ENCODE peak calls at places on chromosome 10, in five cellular contexts. H is iPS-NIHi11, N is M059J, S is fibroblast of pulmonary artery, B is fibroblast of the aortic adventitia. R is an unnamed sample.

GRCh38 chr10:132462463-132463332 is 65.7 kb downstream of the PWWP2B start:
- DNase-seq in H (no peak), N (no peak), S (no peak), B (no peak), R (no peak)

GRCh38 chr10:77713506-77714280 is 76.1 kb upstream of the KCNMA1 start:
- DNase-seq in H (no peak), N (no peak), S (no peak), B (no peak), R (no peak)

GRCh38 chr10:103659674-103660363 is 166.3 kb downstream of the NEURL1 start:
- DNase-seq in H (peak), N (peak), S (peak), B (peak), R (peak)

GRCh38 chr10:97879241-97879640 is 29.6 kb downstream of the GOLGA7B start:
- DNase-seq in H (no peak), N (no peak), S (no peak), B (no peak), R (no peak)

GRCh38 chr10:126508535-126509040 is 120.3 kb upstream of the ADAM12 start:
- DNase-seq in H (peak), N (no peak), S (no peak), B (no peak), R (no peak)

GRCh38 chr10:24349379-24350110 is 140.6 kb downstream of the KIAA1217 start:
- DNase-seq in H (no peak), N (peak), S (peak), B (peak), R (peak)

GRCh38 chr10:61438141-61438984 is 14.8 kb downstream of the TMEM26 start:
- DNase-seq in H (no peak), N (peak), S (peak), B (peak), R (peak)

GRCh38 chr10:31147220-31147608 is 115.5 kb upstream of the ZNF438 start:
- DNase-seq in H (no peak), N (peak), S (peak), B (peak), R (no peak)

GRCh38 chr10:128062331-128062730 is 63.9 kb downstream of the MKI67 start:
- DNase-seq in H (no peak), N (no peak), S (no peak), B (no peak), R (no peak)

GRCh38 chr10:107031981-107032699 is 132.4 kb downstream of the SORCS1 start:
- DNase-seq in H (no peak), N (no peak), S (no peak), B (no peak), R (peak)

R was measured in H4.